ENCODE peak calls at places on chromosomes 4 and X, in nine cellular contexts. One of them, this sample, is unnamed.

GRCh38 chrX:154892263-154892662 is 6.1 kb downstream of the F8A1 start:
- DNase-seq in type B pancreatic cell: no peak
- DNase-seq in stimulated activated CD8-positive, alpha-beta memory T cell treated with anti-CD3 and anti-CD28 coated beads, Interleukin-12 subunit alpha, Interleukin-12 subunit beta, amount 100 ng/mL, for 4 hours: no peak
- DNase-seq in ELR: no peak
- DNase-seq in AG20443: no peak
- DNase-seq in activated CD4-positive, CD25-positive, alpha-beta regulatory T cell treated with anti-CD3 and anti-CD28 coated beads, Interleukin-2, amount 50 U/mL, for 72 hours: no peak
- DNase-seq in thyroid gland: no peak
- DNase-seq in astrocyte of the spinal cord: no peak
- DNase-seq in Kasumi-1: no peak
- DNase-seq in this sample: no peak

GRCh38 chr4:158861766-158862165 is 92.9 kb downstream of the FNIP2 start:
- DNase-seq in type B pancreatic cell: no peak
- DNase-seq in stimulated activated CD8-positive, alpha-beta memory T cell treated with anti-CD3 and anti-CD28 coated beads, Interleukin-12 subunit alpha, Interleukin-12 subunit beta, amount 100 ng/mL, for 4 hours: no peak
- DNase-seq in ELR: peak
- DNase-seq in AG20443: no peak
- DNase-seq in activated CD4-positive, CD25-positive, alpha-beta regulatory T cell treated with anti-CD3 and anti-CD28 coated beads, Interleukin-2, amount 50 U/mL, for 72 hours: no peak
- DNase-seq in thyroid gland: no peak
- DNase-seq in astrocyte of the spinal cord: no peak
- DNase-seq in Kasumi-1: peak
- DNase-seq in this sample: no peak

GRCh38 chr4:42654606-42655005 is 2.3 kb downstream of the ATP8A1 start:
- DNase-seq in type B pancreatic cell: no peak
- DNase-seq in stimulated activated CD8-positive, alpha-beta memory T cell treated with anti-CD3 and anti-CD28 coated beads, Interleukin-12 subunit alpha, Interleukin-12 subunit beta, amount 100 ng/mL, for 4 hours: no peak
- DNase-seq in ELR: peak
- DNase-seq in AG20443: peak
- DNase-seq in activated CD4-positive, CD25-positive, alpha-beta regulatory T cell treated with anti-CD3 and anti-CD28 coated beads, Interleukin-2, amount 50 U/mL, for 72 hours: no peak
- DNase-seq in thyroid gland: peak
- DNase-seq in astrocyte of the spinal cord: peak
- DNase-seq in Kasumi-1: peak
- DNase-seq in this sample: no peak

GRCh38 chr4:181820518-181820917 is 422.7 kb upstream of the TENM3 start:
- DNase-seq in type B pancreatic cell: no peak
- DNase-seq in stimulated activated CD8-positive, alpha-beta memory T cell treated with anti-CD3 and anti-CD28 coated beads, Interleukin-12 subunit alpha, Interleukin-12 subunit beta, amount 100 ng/mL, for 4 hours: no peak
- DNase-seq in ELR: no peak
- DNase-seq in AG20443: no peak
- DNase-seq in activated CD4-positive, CD25-positive, alpha-beta regulatory T cell treated with anti-CD3 and anti-CD28 coated beads, Interleukin-2, amount 50 U/mL, for 72 hours: no peak
- DNase-seq in thyroid gland: no peak
- DNase-seq in astrocyte of the spinal cord: peak
- DNase-seq in Kasumi-1: no peak
- DNase-seq in this sample: no peak

GRCh38 chr4:38982356-38983095 is 49.7 kb downstream of the TMEM156 start:
- DNase-seq in type B pancreatic cell: no peak
- DNase-seq in stimulated activated CD8-positive, alpha-beta memory T cell treated with anti-CD3 and anti-CD28 coated beads, Interleukin-12 subunit alpha, Interleukin-12 subunit beta, amount 100 ng/mL, for 4 hours: no peak
- DNase-seq in ELR: no peak
- DNase-seq in AG20443: no peak
- DNase-seq in activated CD4-positive, CD25-positive, alpha-beta regulatory T cell treated with anti-CD3 and anti-CD28 coated beads, Interleukin-2, amount 50 U/mL, for 72 hours: no peak
- DNase-seq in thyroid gland: no peak
- DNase-seq in astrocyte of the spinal cord: no peak
- DNase-seq in Kasumi-1: no peak
- DNase-seq in this sample: no peak

GRCh38 chr4:78057600-78058560 is 757 bp downstream of the FRAS1 start:
- DNase-seq in type B pancreatic cell: peak
- DNase-seq in stimulated activated CD8-positive, alpha-beta memory T cell treated with anti-CD3 and anti-CD28 coated beads, Interleukin-12 subunit alpha, Interleukin-12 subunit beta, amount 100 ng/mL, for 4 hours: no peak
- DNase-seq in ELR: peak
- DNase-seq in AG20443: peak
- DNase-seq in activated CD4-positive, CD25-positive, alpha-beta regulatory T cell treated with anti-CD3 and anti-CD28 coated beads, Interleukin-2, amount 50 U/mL, for 72 hours: no peak
- DNase-seq in thyroid gland: peak
- DNase-seq in astrocyte of the spinal cord: peak
- DNase-seq in Kasumi-1: peak
- DNase-seq in this sample: no peak

GRCh38 chr4:7559741-7560376 is 125.1 kb upstream of the PSAPL1 start:
- DNase-seq in type B pancreatic cell: no peak
- DNase-seq in stimulated activated CD8-positive, alpha-beta memory T cell treated with anti-CD3 and anti-CD28 coated beads, Interleukin-12 subunit alpha, Interleukin-12 subunit beta, amount 100 ng/mL, for 4 hours: no peak
- DNase-seq in ELR: no peak
- DNase-seq in AG20443: no peak
- DNase-seq in activated CD4-positive, CD25-positive, alpha-beta regulatory T cell treated with anti-CD3 and anti-CD28 coated beads, Interleukin-2, amount 50 U/mL, for 72 hours: no peak
- DNase-seq in thyroid gland: no peak
- DNase-seq in astrocyte of the spinal cord: no peak
- DNase-seq in Kasumi-1: no peak
- DNase-seq in this sample: no peak

GRCh38 chr4:62548108-62548524 is 1348.0 kb downstream of the ADGRL3 start:
- DNase-seq in type B pancreatic cell: no peak
- DNase-seq in stimulated activated CD8-positive, alpha-beta memory T cell treated with anti-CD3 and anti-CD28 coated beads, Interleukin-12 subunit alpha, Interleukin-12 subunit beta, amount 100 ng/mL, for 4 hours: no peak
- DNase-seq in ELR: peak
- DNase-seq in AG20443: no peak
- DNase-seq in activated CD4-positive, CD25-positive, alpha-beta regulatory T cell treated with anti-CD3 and anti-CD28 coated beads, Interleukin-2, amount 50 U/mL, for 72 hours: no peak
- DNase-seq in thyroid gland: no peak
- DNase-seq in astrocyte of the spinal cord: no peak
- DNase-seq in Kasumi-1: no peak
- DNase-seq in this sample: no peak